ENCODE peak calls at places on chromosomes 11 and 22, in ten cellular contexts. P, X, G, Q, T, B, H, F, I and V are unnamed samples.

GRCh38 chr11:33620423-33621120 is 80.1 kb downstream of the C11orf91 start:
- DNase-seq in H (peak), X (no peak), G (peak), I (no peak), B (no peak), P (no peak), F (no peak), Q (peak), T (no peak), V (peak)

GRCh38 chr11:76560219-76560618 is 110.3 kb downstream of the LRRC32 start:
- DNase-seq in I (no peak), T (no peak), H (no peak), P (no peak), F (no peak), B (no peak), Q (no peak), G (peak), X (no peak), V (no peak)

GRCh38 chr22:23714596-23715588 is 24.1 kb downstream of the RGL4 start:
- DNase-seq in B (no peak), T (no peak), X (no peak), H (no peak), Q (no peak), P (no peak), I (no peak), G (no peak), F (no peak), V (no peak)

GRCh38 chr11:113242767-113243397 is 71.5 kb upstream of the TTC12 start:
- DNase-seq in I (no peak), F (no peak), H (peak), B (no peak), Q (peak), T (peak), X (no peak), G (peak), P (no peak), V (no peak)

GRCh38 chr11:58898106-58898505 is 41.2 kb upstream of the GLYATL1 start:
- DNase-seq in T (no peak), X (no peak), H (no peak), I (no peak), Q (peak), P (no peak), G (no peak), F (no peak), B (no peak), V (no peak)

GRCh38 chr11:94754335-94754734 is 13.8 kb upstream of the AMOTL1 start:
- DNase-seq in B (peak), P (no peak), G (no peak), H (no peak), T (no peak), X (no peak), Q (no peak), I (no peak), F (no peak), V (no peak)

GRCh38 chr11:6737872-6738466 is 33.8 kb downstream of the OR2AG2 start:
- DNase-seq in B (peak), G (peak), F (peak), I (peak), Q (no peak), H (peak), T (peak), X (peak), P (peak), V (no peak)

GRCh38 chr22:17919276-17920144 is 104.9 kb downstream of the MICAL3 start:
- DNase-seq in T (peak), F (no peak), B (peak), G (no peak), Q (no peak), X (no peak), I (no peak), P (no peak), H (no peak), V (no peak)

GRCh38 chr22:42803454-42803853 is 53.6 kb downstream of the ARFGAP3 start:
- DNase-seq in T (no peak), B (no peak), Q (no peak), F (no peak), G (no peak), H (no peak), P (peak), X (no peak), I (peak), V (no peak)

GRCh38 chr22:47193606-47194316 is 431.3 kb downstream of the TBC1D22A start:
- DNase-seq in B (no peak), F (no peak), Q (no peak), G (no peak), P (no peak), I (no peak), X (no peak), H (no peak), T (peak), V (no peak)

GRCh38 chr22:46076651-46077339 is 73.5 kb upstream of the PPARA start:
- DNase-seq in P (peak), G (peak), Q (no peak), I (no peak), F (no peak), X (no peak), H (no peak), T (no peak), B (no peak), V (no peak)

GRCh38 chr22:45218974-45219373 is 21.7 kb downstream of the KIAA0930 start:
- DNase-seq in B (no peak), P (peak), I (no peak), X (no peak), F (no peak), H (peak), Q (no peak), G (no peak), T (no peak), V (no peak)